ENCODE peak calls at places on chromosomes 5 and 9, in nine cellular contexts. V is stimulated activated CD8-positive, alpha-beta memory T cell treated with anti-CD3 and anti-CD28 coated beads, Interleukin-2, amount 100 ng/mL, for 48 hours; B is RWPE1; Q is activated CD4-positive, alpha-beta T cell treated with anti-CD3 and anti-CD28 coated beads for 24 hours; A is EH; M is activated gamma-delta T cell; J is brain pericyte; Y is stimulated activated CD4-positive, alpha-beta T cell treated with anti-CD3 and anti-CD28 coated beads, Interleukin-4, amount 100 ng/mL, for 1 hour; G is uterus. F is an unnamed sample.

GRCh38 chr5:93017854-93018253 is 563.2 kb downstream of the NR2F1-AS1 start:
- DNase-seq in G (no peak), Q (no peak), B (peak; percentile 71), V (no peak), A (peak; percentile 74), Y (no peak), M (no peak), J (no peak), F (no peak)

GRCh38 chr5:159640376-159640775 is 275.9 kb upstream of the ADRA1B start:
- DNase-seq in Y (no peak), J (no peak), A (no peak), B (no peak), Q (no peak), M (peak; percentile 5), G (no peak), V (no peak), F (no peak)

GRCh38 chr9:77827104-77827784 is 179.1 kb upstream of the GNA14 start:
- DNase-seq in Y (no peak), A (peak; percentile 35), Q (no peak), B (no peak), G (no peak), J (no peak), V (no peak), M (no peak), F (no peak)

GRCh38 chr5:93831449-93831848 is 90.0 kb upstream of the POU5F2 start:
- DNase-seq in G (no peak), J (no peak), Q (no peak), V (no peak), B (peak; percentile 80), A (peak; percentile 93), M (no peak), Y (no peak), F (no peak)

GRCh38 chr5:145160679-145161078 is 674.5 kb downstream of the PRELID2 start:
- DNase-seq in V (no peak), A (no peak), B (no peak), M (no peak), Y (no peak), G (no peak), J (no peak), Q (no peak), F (no peak)

GRCh38 chr5:127290946-127291763 is 559 bp downstream of the MEGF10 start:
- DNase-seq in J (no peak), B (no peak), G (no peak), A (no peak), V (no peak), M (no peak), Q (no peak), Y (no peak), F (no peak)

GRCh38 chr5:57133574-57133973 is 40.3 kb upstream of the GPBP1 start:
- DNase-seq in Q (no peak), Y (no peak), J (no peak), M (no peak), V (no peak), B (no peak), G (no peak), A (no peak), F (no peak)

GRCh38 chr5:149438711-149439132 is 59.6 kb upstream of the IL17B start:
- DNase-seq in J (no peak), A (no peak), B (peak; percentile 60), M (no peak), G (no peak), V (no peak), Q (no peak), Y (no peak), F (no peak)

GRCh38 chr9:10678790-10679189 is 66.0 kb upstream of the PTPRD start:
- DNase-seq in J (peak; percentile 57), V (no peak), M (no peak), Q (no peak), G (no peak), Y (no peak), A (no peak), B (peak; percentile 4), F (no peak)

GRCh38 chr9:113578877-113579269 is 115.3 kb downstream of the RGS3 start:
- DNase-seq in B (peak; percentile 98), J (peak; percentile 85), M (peak; percentile 41), Y (peak; percentile 70), G (no peak), A (peak; percentile 98), V (peak; percentile 71), Q (peak; percentile 75), F (peak; percentile 90)

GRCh38 chr5:142551242-142552067 is 134.4 kb downstream of the FGF1 start:
- DNase-seq in V (no peak), Q (no peak), Y (no peak), J (no peak), B (no peak), A (peak; percentile 74), G (peak; percentile 17), M (no peak), F (no peak)

GRCh38 chr5:32964246-32964645 is 253.1 kb downstream of the NPR3 start:
- DNase-seq in Y (no peak), J (no peak), B (no peak), G (no peak), M (no peak), V (no peak), A (peak; percentile 71), Q (no peak), F (no peak)

GRCh38 chr5:142151436-142152382 is 43.1 kb downstream of the NDFIP1 start:
- DNase-seq in J (peak; percentile 40), Q (peak; percentile 27), G (peak; percentile 27), M (no peak), V (peak; percentile 15), A (peak; percentile 77), B (peak; percentile 62), Y (peak; percentile 41), F (peak; percentile 32)

GRCh38 chr5:98503582-98503981 is 269.9 kb upstream of the RGMB start:
- DNase-seq in B (no peak), A (no peak), M (no peak), Q (no peak), Y (no peak), V (no peak), G (no peak), J (no peak), F (no peak)

GRCh38 chr5:31220968-31221367 is 27.5 kb downstream of the CDH6 start:
- DNase-seq in M (no peak), B (no peak), J (no peak), V (no peak), G (no peak), A (no peak), Q (no peak), Y (no peak), F (no peak)

GRCh38 chr5:175337680-175338079 is 106.3 kb downstream of the DRD1 start:
- DNase-seq in G (no peak), A (no peak), Q (no peak), Y (no peak), B (no peak), J (no peak), M (no peak), V (no peak), F (no peak)

GRCh38 chr5:108681079-108681921 is 66.4 kb upstream of the FER start:
- DNase-seq in Q (no peak), M (no peak), G (no peak), A (peak; percentile 68), J (peak; percentile 11), V (no peak), Y (no peak), B (peak; percentile 73), F (peak; percentile 70)

GRCh38 chr5:68251804-68252648 is 36.5 kb downstream of the PIK3R1 start:
- DNase-seq in G (peak; percentile 74), M (no peak), Q (no peak), A (peak; percentile 52), V (no peak), J (peak; percentile 66), B (peak; percentile 33), Y (no peak), F (no peak)

F was measured in B cell.